ENCODE peak calls at places on chromosomes 3 and 15, in eight cellular contexts. T, R, U, H, D, P, N and O are unnamed samples.

GRCh38 chr3:45915080-45915479 is 28.2 kb upstream of the CXCR6 start:
- DNase-seq in P (no peak), H (peak; percentile 59), R (no peak), N (no peak), T (no peak), U (no peak), D (no peak), O (no peak)

GRCh38 chr15:67543348-67543718 is 830 bp downstream of the MAP2K5 start:
- DNase-seq in H (no peak), N (peak; percentile 13), T (no peak), P (no peak), R (no peak), D (peak; percentile 27), U (no peak), O (no peak)

GRCh38 chr3:58117561-58118305 is 93.0 kb downstream of the DNASE1L3 start:
- DNase-seq in H (no peak), R (peak; percentile 35), T (no peak), N (no peak), D (peak; percentile 71), P (peak; percentile 27), U (peak; percentile 76), O (no peak)

GRCh38 chr15:44216958-44217357 is 21.9 kb upstream of the FRMD5 start:
- DNase-seq in D (no peak), R (no peak), N (no peak), U (no peak), H (no peak), T (no peak), P (no peak), O (no peak)

GRCh38 chr15:101105059-101105851 is 146.6 kb downstream of the CHSY1 start:
- DNase-seq in R (no peak), P (no peak), H (peak; percentile 49), N (no peak), D (peak; percentile 66), T (no peak), U (no peak), O (no peak)

GRCh38 chr3:12187448-12188327 is 29.0 kb upstream of the TIMP4 start:
- DNase-seq in R (no peak), N (no peak), P (no peak), H (no peak), T (no peak), D (peak; percentile 77), U (peak; percentile 62), O (no peak)

GRCh38 chr3:134618473-134618860 is 32.4 kb downstream of the KY start:
- DNase-seq in T (no peak), P (no peak), D (no peak), H (peak; percentile 13), N (no peak), U (no peak), R (no peak), O (no peak)

GRCh38 chr3:169661567-169662214 is 1.8 kb downstream of the MECOM start:
- DNase-seq in H (peak; percentile 86), P (no peak), T (peak; percentile 70), N (peak; percentile 79), D (peak; percentile 9), R (no peak), U (peak; percentile 72), O (peak; percentile 46)

GRCh38 chr3:157248590-157249425 is 88.9 kb upstream of the CCNL1 start:
- DNase-seq in H (no peak), U (no peak), D (peak; percentile 88), N (no peak), R (peak; percentile 68), P (peak; percentile 79), T (peak; percentile 81), O (no peak)

GRCh38 chr3:45582407-45582806 is 12.1 kb upstream of the LIMD1 start:
- DNase-seq in U (no peak), N (no peak), D (peak; percentile 49), T (no peak), P (peak; percentile 27), R (no peak), H (no peak), O (no peak)